ENCODE peak calls at places on chromosomes 6 and 20, in five cellular contexts. One of them, this sample, is unnamed.

GRCh38 chr20:25058051-25058796 is at the start of gene ACSS1:
- DNase-seq in HepG2: no peak
- DNase-seq in H1: no peak
- DNase-seq in K562: no peak
- DNase-seq in GM12878: peak
- DNase-seq in this sample: no peak

GRCh38 chr6:34531580-34532201 is 24.4 kb downstream of the SPDEF start:
- DNase-seq in HepG2: no peak
- DNase-seq in GM12878: peak
- DNase-seq in K562: peak
- DNase-seq in H1: peak
- DNase-seq in this sample: peak

GRCh38 chr6:33410050-33410710 is 634 bp upstream of the PHF1 start:
- DNase-seq in HepG2: peak
- DNase-seq in K562: peak
- DNase-seq in H1: peak
- DNase-seq in GM12878: peak
- DNase-seq in this sample: peak

GRCh38 chr6:95071464-95071863 is 505.9 kb upstream of the MANEA start:
- DNase-seq in K562: no peak
- DNase-seq in H1: no peak
- DNase-seq in GM12878: no peak
- DNase-seq in HepG2: no peak
- DNase-seq in this sample: no peak

GRCh38 chr6:134374486-134374885 is 56.6 kb upstream of the SGK1 start:
- DNase-seq in H1: no peak
- DNase-seq in K562: no peak
- DNase-seq in GM12878: no peak
- DNase-seq in HepG2: no peak
- DNase-seq in this sample: no peak

GRCh38 chr6:169520104-169520503 is 181.7 kb downstream of the WDR27 start:
- DNase-seq in K562: no peak
- DNase-seq in H1: no peak
- DNase-seq in GM12878: no peak
- DNase-seq in HepG2: no peak
- DNase-seq in this sample: no peak

GRCh38 chr20:47751449-47751848 is 33.8 kb downstream of the SULF2 start:
- DNase-seq in K562: no peak
- DNase-seq in GM12878: no peak
- DNase-seq in H1: no peak
- DNase-seq in HepG2: no peak
- DNase-seq in this sample: no peak

GRCh38 chr6:154791561-154792317 is 58.5 kb downstream of the SCAF8 start:
- DNase-seq in K562: no peak
- DNase-seq in H1: no peak
- DNase-seq in GM12878: no peak
- DNase-seq in HepG2: no peak
- DNase-seq in this sample: no peak

GRCh38 chr6:66086532-66086931 is 379.5 kb upstream of the EYS start:
- DNase-seq in GM12878: no peak
- DNase-seq in HepG2: no peak
- DNase-seq in H1: no peak
- DNase-seq in K562: no peak
- DNase-seq in this sample: no peak

GRCh38 chr6:73309534-73309783 is 44.6 kb downstream of the DPPA5 start:
- DNase-seq in H1: no peak
- DNase-seq in HepG2: no peak
- DNase-seq in K562: no peak
- DNase-seq in GM12878: no peak
- DNase-seq in this sample: no peak

GRCh38 chr6:46325561-46326525 is 155.1 kb upstream of the ENPP5 start:
- DNase-seq in H1: no peak
- DNase-seq in HepG2: no peak
- DNase-seq in K562: no peak
- DNase-seq in GM12878: no peak
- DNase-seq in this sample: no peak

GRCh38 chr6:109050012-109050411 is 44.6 kb downstream of the SESN1 start:
- DNase-seq in GM12878: no peak
- DNase-seq in HepG2: peak
- DNase-seq in K562: no peak
- DNase-seq in H1: no peak
- DNase-seq in this sample: no peak

GRCh38 chr20:1631309-1632227 is 11.8 kb upstream of the SIRPB1 start:
- DNase-seq in GM12878: no peak
- DNase-seq in H1: no peak
- DNase-seq in HepG2: no peak
- DNase-seq in K562: no peak
- DNase-seq in this sample: no peak

GRCh38 chr20:17417221-17417620 is 114.0 kb downstream of the BFSP1 start:
- DNase-seq in H1: no peak
- DNase-seq in HepG2: no peak
- DNase-seq in GM12878: no peak
- DNase-seq in K562: no peak
- DNase-seq in this sample: no peak

GRCh38 chr6:38443341-38443740 is 196.4 kb downstream of the BTBD9 start:
- DNase-seq in HepG2: no peak
- DNase-seq in H1: no peak
- DNase-seq in GM12878: no peak
- DNase-seq in K562: no peak
- DNase-seq in this sample: no peak

GRCh38 chr6:111605100-111605748 is 454 bp downstream of the TRAF3IP2 start:
- DNase-seq in K562: peak
- DNase-seq in HepG2: no peak
- DNase-seq in GM12878: no peak
- DNase-seq in H1: peak
- DNase-seq in this sample: no peak

GRCh38 chr20:25277941-25278521 is 30.1 kb downstream of the PYGB start:
- DNase-seq in HepG2: no peak
- DNase-seq in H1: no peak
- DNase-seq in GM12878: no peak
- DNase-seq in K562: no peak
- DNase-seq in this sample: no peak

GRCh38 chr20:13841206-13841605 is 56.4 kb downstream of the NDUFAF5 start:
- DNase-seq in H1: no peak
- DNase-seq in K562: no peak
- DNase-seq in HepG2: no peak
- DNase-seq in GM12878: no peak
- DNase-seq in this sample: no peak
- TF ChIP-seq JUND in H1: no peak
- TF ChIP-seq JUND in K562: no peak
- TF ChIP-seq JUND in HepG2: no peak
- TF ChIP-seq JUND in GM12878: no peak
- TF ChIP-seq JUND in this sample: no peak

GRCh38 chr6:123888779-123889513 is 85.3 kb downstream of the NKAIN2 start:
- DNase-seq in GM12878: no peak
- DNase-seq in K562: no peak
- DNase-seq in HepG2: no peak
- DNase-seq in H1: no peak
- DNase-seq in this sample: no peak
- TF ChIP-seq CEBPB in GM12878: no peak
- TF ChIP-seq CEBPB in K562: no peak
- TF ChIP-seq CEBPB in HepG2: no peak
- TF ChIP-seq CEBPB in H1: no peak
- TF ChIP-seq CEBPB in this sample: no peak

DNA sequence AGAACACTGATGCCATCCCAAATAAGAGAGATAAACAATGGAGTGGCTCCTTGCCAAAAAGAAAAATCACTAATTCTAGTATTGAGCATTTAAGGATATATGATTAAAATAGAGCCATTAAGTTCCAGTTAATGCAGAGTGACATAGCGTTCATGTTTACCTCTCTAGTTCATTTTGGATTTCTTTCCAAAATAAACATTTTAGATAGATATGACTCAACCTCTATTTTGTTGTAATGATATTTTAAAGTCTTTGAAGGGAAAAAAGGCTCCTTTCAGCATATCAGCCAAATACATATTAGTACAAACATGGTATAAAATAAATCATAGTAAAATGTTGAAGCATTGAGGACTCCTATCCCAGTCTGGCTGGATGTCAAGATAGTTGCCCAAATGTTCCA is 33.4 kb downstream of the RWDD2A start:
- DNase-seq in HepG2: no peak
- DNase-seq in K562: no peak
- DNase-seq in GM12878: no peak
- DNase-seq in H1: no peak
- DNase-seq in this sample: no peak
- TF ChIP-seq JUND in HepG2: no peak
- TF ChIP-seq JUND in K562: no peak
- TF ChIP-seq JUND in GM12878: no peak
- TF ChIP-seq JUND in H1: no peak
- TF ChIP-seq JUND in this sample: no peak

DNA sequence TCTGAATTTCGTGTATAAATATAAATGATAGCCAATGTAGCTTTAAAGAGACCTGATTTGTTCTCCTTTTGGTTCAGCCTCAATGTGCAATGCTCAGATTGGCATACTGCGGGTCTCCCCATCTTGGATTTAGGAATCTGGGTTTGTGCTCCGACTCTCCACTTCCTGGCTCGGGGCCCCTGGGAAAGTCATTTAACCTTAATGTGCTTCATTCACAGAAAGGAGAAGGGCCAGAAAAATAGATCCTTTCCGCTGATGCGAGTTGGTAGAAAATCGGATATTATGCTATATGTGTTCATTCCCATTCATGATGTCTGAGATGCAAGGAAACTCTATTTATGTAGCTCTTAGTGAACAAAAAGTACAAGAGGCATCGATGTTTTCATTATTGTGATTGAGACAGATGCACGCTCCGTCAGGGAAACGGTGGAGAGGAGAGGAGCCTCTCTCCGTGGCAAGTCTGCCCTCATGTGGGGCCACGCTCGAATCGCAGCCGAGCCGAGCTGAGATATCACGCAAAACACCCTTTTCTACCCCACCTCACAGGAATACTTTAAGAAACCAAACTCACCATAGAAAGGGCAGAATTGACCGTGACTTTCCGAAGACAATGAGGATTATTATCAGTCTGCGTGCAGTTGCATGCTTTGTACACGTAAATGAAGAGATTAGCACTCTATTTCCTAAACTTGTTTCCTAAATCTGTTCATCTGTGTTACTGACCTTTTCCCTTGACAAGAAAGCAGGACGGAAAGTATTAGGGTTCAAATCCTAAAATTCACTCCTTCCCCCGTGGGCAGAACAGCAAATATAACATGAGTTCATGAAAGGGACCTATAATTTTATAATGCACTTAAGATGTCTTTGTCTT is 136.6 kb downstream of the COL9A1 start:
- DNase-seq in GM12878: no peak
- DNase-seq in K562: peak
- DNase-seq in HepG2: peak
- DNase-seq in H1: peak
- DNase-seq in this sample: peak
- TF ChIP-seq CEBPB in GM12878: no peak
- TF ChIP-seq CEBPB in K562: no peak
- TF ChIP-seq CEBPB in HepG2: no peak
- TF ChIP-seq CEBPB in H1: no peak
- TF ChIP-seq CEBPB in this sample: no peak

GRCh38 chr6:75244063-75244575 is 518 bp upstream of the COX7A2 start:
- DNase-seq in HepG2: no peak
- DNase-seq in H1: no peak
- DNase-seq in K562: no peak
- DNase-seq in GM12878: no peak
- DNase-seq in this sample: no peak
- TF ChIP-seq JUND in HepG2: no peak
- TF ChIP-seq JUND in H1: no peak
- TF ChIP-seq JUND in K562: no peak
- TF ChIP-seq JUND in GM12878: no peak
- TF ChIP-seq JUND in this sample: no peak

GRCh38 chr20:15476781-15477180 is 1096.5 kb downstream of the KIF16B start:
- DNase-seq in HepG2: no peak
- DNase-seq in K562: no peak
- DNase-seq in GM12878: no peak
- DNase-seq in H1: no peak
- DNase-seq in this sample: no peak

GRCh38 chr20:15475483-15475882 is 1097.8 kb downstream of the KIF16B start:
- DNase-seq in H1: no peak
- DNase-seq in K562: no peak
- DNase-seq in GM12878: peak
- DNase-seq in HepG2: no peak
- DNase-seq in this sample: no peak
- TF ChIP-seq CEBPB in H1: no peak
- TF ChIP-seq CEBPB in K562: no peak
- TF ChIP-seq CEBPB in GM12878: no peak
- TF ChIP-seq CEBPB in HepG2: no peak
- TF ChIP-seq CEBPB in this sample: no peak